ENCODE peak calls at places on chromosomes 11 and 22, in six cellular contexts. One of them, this sample, is unnamed.

GRCh38 chr11:125999234-125999880 is 53.5 kb downstream of the VSIG10L2 start:
- DNase-seq in Panc1: no peak
- DNase-seq in WERI-Rb-1: no peak
- DNase-seq in fibroblast of lung: no peak
- DNase-seq in cardiac fibroblast: no peak
- DNase-seq in A673: no peak
- DNase-seq in this sample: peak

GRCh38 chr11:123474994-123475393 is 44.9 kb downstream of the GRAMD1B start:
- DNase-seq in fibroblast of lung: no peak
- DNase-seq in WERI-Rb-1: no peak
- DNase-seq in Panc1: no peak
- DNase-seq in A673: no peak
- DNase-seq in cardiac fibroblast: peak
- DNase-seq in this sample: peak

GRCh38 chr11:10490398-10491232 is 35.6 kb downstream of the AMPD3 start:
- DNase-seq in fibroblast of lung: peak
- DNase-seq in A673: no peak
- DNase-seq in WERI-Rb-1: no peak
- DNase-seq in cardiac fibroblast: peak
- DNase-seq in Panc1: peak
- DNase-seq in this sample: peak

GRCh38 chr11:34926101-34926830 is 9.8 kb downstream of the PDHX start:
- DNase-seq in fibroblast of lung: peak
- DNase-seq in A673: peak
- DNase-seq in WERI-Rb-1: no peak
- DNase-seq in Panc1: peak
- DNase-seq in cardiac fibroblast: peak
- DNase-seq in this sample: peak

GRCh38 chr11:124758355-124759267 is 3.5 kb downstream of the ESAM start:
- DNase-seq in WERI-Rb-1: no peak
- DNase-seq in cardiac fibroblast: peak
- DNase-seq in Panc1: no peak
- DNase-seq in fibroblast of lung: peak
- DNase-seq in A673: peak
- DNase-seq in this sample: peak

GRCh38 chr11:108115495-108116140 is 5.7 kb upstream of the ACAT1 start:
- DNase-seq in WERI-Rb-1: no peak
- DNase-seq in cardiac fibroblast: peak
- DNase-seq in A673: peak
- DNase-seq in Panc1: peak
- DNase-seq in fibroblast of lung: peak
- DNase-seq in this sample: peak

GRCh38 chr11:12052676-12053605 is 44.5 kb upstream of the DKK3 start:
- DNase-seq in fibroblast of lung: no peak
- DNase-seq in WERI-Rb-1: peak
- DNase-seq in Panc1: no peak
- DNase-seq in A673: no peak
- DNase-seq in cardiac fibroblast: no peak
- DNase-seq in this sample: no peak

GRCh38 chr22:31044262-31044861 is 36.8 kb upstream of the SMTN start:
- DNase-seq in fibroblast of lung: peak
- DNase-seq in cardiac fibroblast: peak
- DNase-seq in Panc1: no peak
- DNase-seq in A673: no peak
- DNase-seq in WERI-Rb-1: no peak
- DNase-seq in this sample: peak

GRCh38 chr11:12806113-12806512 is 131.9 kb downstream of the TEAD1 start:
- DNase-seq in WERI-Rb-1: no peak
- DNase-seq in Panc1: no peak
- DNase-seq in A673: no peak
- DNase-seq in cardiac fibroblast: no peak
- DNase-seq in fibroblast of lung: peak
- DNase-seq in this sample: no peak

GRCh38 chr11:13008625-13009475 is at the start of gene RASSF10:
- DNase-seq in cardiac fibroblast: peak
- DNase-seq in WERI-Rb-1: peak
- DNase-seq in Panc1: no peak
- DNase-seq in fibroblast of lung: no peak
- DNase-seq in A673: peak
- DNase-seq in this sample: no peak

GRCh38 chr11:86182976-86183584 is 61.5 kb upstream of the EED start:
- DNase-seq in WERI-Rb-1: no peak
- DNase-seq in fibroblast of lung: no peak
- DNase-seq in cardiac fibroblast: no peak
- DNase-seq in A673: no peak
- DNase-seq in Panc1: no peak
- DNase-seq in this sample: no peak

GRCh38 chr22:39920134-39920743 is 19.4 kb downstream of the GRAP2 start:
- DNase-seq in Panc1: no peak
- DNase-seq in A673: no peak
- DNase-seq in fibroblast of lung: no peak
- DNase-seq in WERI-Rb-1: no peak
- DNase-seq in cardiac fibroblast: no peak
- DNase-seq in this sample: no peak

GRCh38 chr11:126339073-126339865 is 16.2 kb upstream of the ST3GAL4 start:
- DNase-seq in WERI-Rb-1: no peak
- DNase-seq in Panc1: no peak
- DNase-seq in fibroblast of lung: no peak
- DNase-seq in A673: no peak
- DNase-seq in cardiac fibroblast: no peak
- DNase-seq in this sample: peak

GRCh38 chr11:17498058-17498457 is 21.4 kb upstream of the ABCC8 start:
- DNase-seq in Panc1: no peak
- DNase-seq in cardiac fibroblast: no peak
- DNase-seq in A673: no peak
- DNase-seq in fibroblast of lung: no peak
- DNase-seq in WERI-Rb-1: no peak
- DNase-seq in this sample: no peak

DNA sequence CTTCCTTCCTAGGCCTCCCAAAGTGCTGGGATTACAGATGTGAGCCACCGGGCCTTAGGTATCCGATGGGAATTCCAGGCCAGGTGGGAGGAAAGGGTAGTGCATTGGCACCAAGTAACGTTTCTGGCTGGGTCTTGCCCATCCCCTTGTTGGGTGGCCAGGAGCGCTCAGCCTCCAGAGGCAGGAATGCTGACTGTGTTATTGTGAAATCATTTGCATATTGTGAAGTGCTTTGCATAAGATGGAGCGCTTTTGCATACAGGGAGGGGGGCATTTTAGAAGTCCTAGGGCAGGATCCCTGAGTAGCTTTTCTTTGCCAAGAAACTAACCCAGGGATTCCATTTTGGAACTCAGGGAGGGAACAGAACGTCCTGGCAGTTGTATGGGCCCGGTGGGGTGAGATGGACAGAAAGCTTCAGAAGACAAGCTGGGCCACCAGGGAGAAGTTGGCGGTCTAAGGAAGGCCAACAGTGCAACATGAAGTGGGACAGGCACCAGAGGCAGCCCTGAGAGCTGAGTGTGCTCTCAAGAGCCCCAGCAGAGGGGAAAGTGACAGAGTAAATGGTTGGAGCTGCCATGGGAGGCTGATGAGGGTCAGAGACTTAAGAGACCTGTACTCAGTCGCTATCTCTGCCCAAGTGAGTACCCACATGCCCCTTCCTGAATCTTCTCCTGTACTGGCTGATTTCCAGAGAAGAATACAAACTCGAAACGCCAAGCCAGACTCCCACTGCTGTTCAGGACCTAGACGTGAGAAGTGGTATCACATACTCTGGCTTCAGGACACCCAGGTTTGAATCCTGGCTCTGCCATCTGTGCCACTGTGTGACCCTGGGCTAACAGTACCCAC is 1.3 kb upstream of the SLC39A13 start:
- DNase-seq in cardiac fibroblast: peak
- DNase-seq in Panc1: no peak
- DNase-seq in A673: no peak
- DNase-seq in WERI-Rb-1: no peak
- DNase-seq in fibroblast of lung: peak
- DNase-seq in this sample: no peak
- TF ChIP-seq CTCF in cardiac fibroblast: no peak
- TF ChIP-seq CTCF in Panc1: no peak
- TF ChIP-seq CTCF in A673: no peak
- TF ChIP-seq CTCF in WERI-Rb-1: no peak
- TF ChIP-seq CTCF in fibroblast of lung: no peak
- TF ChIP-seq CTCF in this sample: peak

GRCh38 chr11:68543594-68543993 is 83.0 kb downstream of the PPP6R3 start:
- DNase-seq in Panc1: no peak
- DNase-seq in WERI-Rb-1: no peak
- DNase-seq in fibroblast of lung: no peak
- DNase-seq in cardiac fibroblast: no peak
- DNase-seq in A673: no peak
- DNase-seq in this sample: no peak

GRCh38 chr11:68549789-68550484 is 89.4 kb downstream of the PPP6R3 start:
- DNase-seq in fibroblast of lung: no peak
- DNase-seq in cardiac fibroblast: no peak
- DNase-seq in A673: no peak
- DNase-seq in WERI-Rb-1: no peak
- DNase-seq in Panc1: no peak
- DNase-seq in this sample: peak

GRCh38 chr11:68545796-68546195 is 85.2 kb downstream of the PPP6R3 start:
- DNase-seq in WERI-Rb-1: no peak
- DNase-seq in fibroblast of lung: no peak
- DNase-seq in cardiac fibroblast: no peak
- DNase-seq in Panc1: no peak
- DNase-seq in A673: no peak
- DNase-seq in this sample: no peak

GRCh38 chr11:68545347-68545746 is 84.8 kb downstream of the PPP6R3 start:
- DNase-seq in cardiac fibroblast: no peak
- DNase-seq in WERI-Rb-1: no peak
- DNase-seq in fibroblast of lung: no peak
- DNase-seq in A673: no peak
- DNase-seq in Panc1: no peak
- DNase-seq in this sample: no peak

GRCh38 chr11:68546555-68546954 is 86.0 kb downstream of the PPP6R3 start:
- DNase-seq in A673: no peak
- DNase-seq in Panc1: no peak
- DNase-seq in cardiac fibroblast: no peak
- DNase-seq in fibroblast of lung: no peak
- DNase-seq in WERI-Rb-1: no peak
- DNase-seq in this sample: no peak
- TF ChIP-seq CTCF in A673: no peak
- TF ChIP-seq CTCF in Panc1: no peak
- TF ChIP-seq CTCF in cardiac fibroblast: no peak
- TF ChIP-seq CTCF in fibroblast of lung: no peak
- TF ChIP-seq CTCF in WERI-Rb-1: no peak
- TF ChIP-seq CTCF in this sample: no peak

GRCh38 chr11:64314146-64314804 is 3.1 kb downstream of the TRMT112 start:
- DNase-seq in fibroblast of lung: no peak
- DNase-seq in Panc1: no peak
- DNase-seq in WERI-Rb-1: no peak
- DNase-seq in A673: no peak
- DNase-seq in cardiac fibroblast: no peak
- DNase-seq in this sample: no peak
- TF ChIP-seq CTCF in fibroblast of lung: peak
- TF ChIP-seq CTCF in Panc1: no peak
- TF ChIP-seq CTCF in WERI-Rb-1: peak
- TF ChIP-seq CTCF in A673: peak
- TF ChIP-seq CTCF in cardiac fibroblast: peak
- TF ChIP-seq CTCF in this sample: peak

DNA sequence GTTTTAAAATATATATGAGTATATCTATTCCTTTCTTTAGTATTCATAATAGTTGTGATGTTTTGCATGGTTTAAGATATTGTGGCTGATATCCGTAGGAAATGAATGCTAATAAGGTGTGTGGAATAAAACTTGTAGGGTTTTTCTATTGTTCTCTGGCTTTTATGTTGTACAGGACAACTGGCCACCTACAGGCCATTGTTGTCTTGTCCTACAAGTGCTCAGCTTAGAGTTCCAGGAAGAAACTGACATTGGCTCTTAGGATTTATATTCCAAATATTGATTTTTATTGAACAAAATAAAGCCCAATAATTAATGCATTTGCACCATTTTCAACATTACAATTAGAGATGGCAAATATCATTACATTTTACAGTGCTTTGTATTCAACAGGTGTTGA is 512.8 kb upstream of the TENM4 start:
- DNase-seq in Panc1: no peak
- DNase-seq in A673: no peak
- DNase-seq in cardiac fibroblast: no peak
- DNase-seq in fibroblast of lung: no peak
- DNase-seq in WERI-Rb-1: no peak
- DNase-seq in this sample: no peak
- TF ChIP-seq CTCF in Panc1: peak
- TF ChIP-seq CTCF in A673: no peak
- TF ChIP-seq CTCF in cardiac fibroblast: no peak
- TF ChIP-seq CTCF in fibroblast of lung: no peak
- TF ChIP-seq CTCF in WERI-Rb-1: no peak
- TF ChIP-seq CTCF in this sample: no peak

GRCh38 chr11:46302866-46303265 is 25.4 kb downstream of the CREB3L1 start:
- DNase-seq in WERI-Rb-1: no peak
- DNase-seq in A673: no peak
- DNase-seq in cardiac fibroblast: no peak
- DNase-seq in Panc1: no peak
- DNase-seq in fibroblast of lung: no peak
- DNase-seq in this sample: no peak
- TF ChIP-seq CTCF in WERI-Rb-1: no peak
- TF ChIP-seq CTCF in A673: no peak
- TF ChIP-seq CTCF in cardiac fibroblast: no peak
- TF ChIP-seq CTCF in Panc1: no peak
- TF ChIP-seq CTCF in fibroblast of lung: no peak
- TF ChIP-seq CTCF in this sample: no peak

DNA sequence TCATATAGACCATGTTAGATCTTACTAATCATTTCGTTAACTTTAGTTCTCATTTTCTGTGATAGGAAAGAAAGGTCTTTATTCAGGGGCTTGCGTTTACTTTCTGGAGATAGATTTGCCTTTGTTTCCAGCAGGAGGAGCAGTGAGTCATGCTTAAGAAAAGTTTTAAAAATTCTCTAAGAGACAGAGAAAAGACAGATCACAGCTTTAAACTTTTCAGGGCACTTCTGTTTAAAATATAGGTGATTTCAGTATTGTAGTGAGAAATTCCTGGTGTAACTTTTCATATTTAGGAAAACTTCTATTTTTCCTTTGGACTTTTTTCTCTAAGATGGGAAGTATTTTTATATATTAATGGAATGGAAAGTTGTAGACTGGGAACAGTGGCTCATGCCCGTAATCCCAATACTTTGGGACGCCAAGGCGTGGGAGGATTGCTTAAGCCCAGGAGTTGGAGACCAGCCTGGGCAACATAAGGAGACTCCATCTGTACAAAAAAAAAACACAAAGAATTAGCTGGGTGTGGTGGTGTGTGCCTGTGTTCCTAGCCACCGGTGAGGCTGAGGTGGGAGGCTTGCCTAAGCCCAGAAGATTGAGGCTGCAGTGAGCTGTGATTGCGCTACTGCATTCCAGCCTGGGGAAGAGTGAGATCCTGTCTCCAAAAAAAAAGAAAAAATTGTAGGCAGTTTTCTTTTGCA is 60.3 kb downstream of the ATXN10 start:
- DNase-seq in WERI-Rb-1: no peak
- DNase-seq in cardiac fibroblast: peak
- DNase-seq in fibroblast of lung: peak
- DNase-seq in Panc1: no peak
- DNase-seq in A673: peak
- DNase-seq in this sample: peak
- TF ChIP-seq CTCF in WERI-Rb-1: no peak
- TF ChIP-seq CTCF in cardiac fibroblast: peak
- TF ChIP-seq CTCF in fibroblast of lung: peak
- TF ChIP-seq CTCF in Panc1: peak
- TF ChIP-seq CTCF in A673: peak
- TF ChIP-seq CTCF in this sample: peak

GRCh38 chr11:64150051-64150450 is 15.9 kb downstream of the MACROD1 start:
- DNase-seq in cardiac fibroblast: no peak
- DNase-seq in A673: no peak
- DNase-seq in WERI-Rb-1: no peak
- DNase-seq in fibroblast of lung: no peak
- DNase-seq in Panc1: no peak
- DNase-seq in this sample: no peak
- TF ChIP-seq CTCF in cardiac fibroblast: no peak
- TF ChIP-seq CTCF in A673: no peak
- TF ChIP-seq CTCF in WERI-Rb-1: no peak
- TF ChIP-seq CTCF in fibroblast of lung: no peak
- TF ChIP-seq CTCF in Panc1: no peak
- TF ChIP-seq CTCF in this sample: no peak